ENCODE peak calls at places on chromosomes 5 and 9, in ten cellular contexts. Y is iris pigment epithelial cell; J is activated CD4-positive, alpha-beta T cell treated with anti-CD3 and anti-CD28 coated beads, Interleukin-2, amount 50 U/mL, for 24 hours; O is lung microvascular endothelial cell; S is Caco-2; U is neural crest cell; R is GM04504; I is BE2C; Z is NCI-H1694 treated with DMSO at 0.1 percent for 48 hours; D is Peyer's patch. G is an unnamed sample.

GRCh38 chr5:22928821-22929482 is 75.8 kb upstream of the CDH12 start:
- DNase-seq in I (no peak), D (no peak), U (no peak), Z (no peak), R (no peak), Y (no peak), O (no peak), J (no peak), S (no peak), G (no peak)

GRCh38 chr5:36240779-36241635 is 718 bp downstream of the NADK2 start:
- DNase-seq in Y (peak; percentile 75), D (peak; percentile 77), R (peak; percentile 38), O (peak; percentile 61), I (peak; percentile 70), J (peak; percentile 30), Z (no peak), U (peak; percentile 55), S (peak; percentile 63), G (peak; percentile 75)

GRCh38 chr5:141747646-141748229 is 65.7 kb upstream of the ARAP3 start:
- DNase-seq in Z (no peak), U (no peak), J (no peak), D (no peak), Y (no peak), S (no peak), I (no peak), O (no peak), R (no peak), G (no peak)

GRCh38 chr5:61327761-61328753 is 4.0 kb upstream of the ZSWIM6 start:
- DNase-seq in U (no peak), D (no peak), Z (no peak), O (peak; percentile 54), S (no peak), J (no peak), I (no peak), R (no peak), Y (peak; percentile 95), G (peak; percentile 84)

GRCh38 chr5:154473581-154474266 is 4.3 kb downstream of the HAND1 start:
- DNase-seq in Y (no peak), Z (no peak), J (no peak), U (no peak), O (no peak), D (no peak), S (no peak), I (no peak), R (no peak), G (no peak)

GRCh38 chr5:113201715-113202114 is 225.1 kb downstream of the DCP2 start:
- DNase-seq in O (no peak), R (no peak), U (no peak), Z (no peak), D (no peak), Y (no peak), J (no peak), I (no peak), S (no peak), G (no peak)

GRCh38 chr5:118965913-118966312 is 22.4 kb downstream of the DTWD2 start:
- DNase-seq in O (no peak), S (no peak), Z (no peak), D (no peak), R (no peak), I (no peak), J (no peak), Y (no peak), U (no peak), G (no peak)

GRCh38 chr9:129095170-129095667 is 14.3 kb downstream of the DOLPP1 start:
- DNase-seq in Y (no peak), Z (no peak), D (no peak), I (no peak), S (peak; percentile 31), O (no peak), U (no peak), J (no peak), R (no peak), G (no peak)

GRCh38 chr9:81596671-81597426 is 92.5 kb downstream of the TLE1 start:
- DNase-seq in O (peak; percentile 62), D (no peak), S (no peak), I (no peak), U (no peak), Z (no peak), J (no peak), R (no peak), Y (no peak), G (no peak)

GRCh38 chr5:67166460-67166871 is 30.1 kb downstream of the CD180 start:
- DNase-seq in Z (no peak), J (peak; percentile 43), U (no peak), S (no peak), D (peak; percentile 87), O (no peak), R (no peak), Y (no peak), I (no peak), G (no peak)

GRCh38 chr5:141940695-141941271 is 17.1 kb downstream of the DELE1 start:
- DNase-seq in D (no peak), Y (no peak), U (no peak), J (no peak), S (no peak), O (peak; percentile 54), I (no peak), Z (no peak), R (no peak), G (peak; percentile 18)

GRCh38 chr9:127628644-127629467 is 16.8 kb downstream of the STXBP1 start:
- DNase-seq in S (no peak), O (no peak), J (no peak), I (no peak), U (no peak), R (no peak), Y (no peak), D (no peak), Z (no peak), G (no peak)

GRCh38 chr9:132743886-132744544 is 73.8 kb downstream of the GTF3C4 start:
- DNase-seq in Z (no peak), Y (no peak), U (no peak), J (no peak), I (no peak), O (no peak), D (peak; percentile 6), S (peak; percentile 12), R (no peak), G (no peak)